ENCODE peak calls at places on chromosomes 12 and 14, in ten cellular contexts. Z is neural progenitor cell, J is pancreas, A is heart left ventricle, Q is RWPE1, F is colonic mucosa, M is IMR-90, U is upper lobe of right lung, S is cardiac muscle cell, V is upper lobe of left lung. C is an unnamed sample.

GRCh38 chr12:130846386-130846785 is 7.3 kb upstream of the STX2 start:
- DNase-seq in Z (no peak), J (no peak), A (no peak), Q (no peak), F (no peak), M (no peak), U (no peak), S (no peak), V (no peak), C (no peak)

GRCh38 chr12:62793256-62794217 is 141.4 kb downstream of the PPM1H start:
- DNase-seq in Z (peak), J (peak), A (peak), Q (peak), F (peak), M (peak), U (peak), S (peak), V (peak), C (peak)

GRCh38 chr14:22536853-22537338 is 52.1 kb downstream of the DAD1 start:
- DNase-seq in Z (no peak), J (no peak), A (no peak), Q (peak), F (peak), M (peak), U (no peak), S (no peak), V (peak), C (peak)

GRCh38 chr14:51428981-51429380 is 188.9 kb downstream of the TMX1 start:
- DNase-seq in Z (no peak), J (no peak), A (no peak), Q (no peak), F (no peak), M (no peak), U (no peak), S (no peak), V (no peak), C (no peak)

GRCh38 chr12:60101715-60102114 is 505.9 kb downstream of the SLC16A7 start:
- DNase-seq in Z (no peak), J (no peak), A (no peak), Q (no peak), F (no peak), M (peak), U (no peak), S (no peak), V (no peak), C (no peak)

GRCh38 chr14:56659361-56659760 is 79.8 kb downstream of the TMEM260 start:
- DNase-seq in Z (peak), J (no peak), A (no peak), Q (no peak), F (no peak), M (no peak), U (no peak), S (peak), V (no peak), C (no peak)

GRCh38 chr12:38137716-38138115 is 178.9 kb upstream of the ALG10B start:
- DNase-seq in Z (no peak), J (no peak), A (no peak), Q (no peak), F (no peak), M (no peak), U (no peak), S (no peak), V (no peak), C (no peak)

GRCh38 chr12:132306885-132307191 is 22.6 kb downstream of the GALNT9 start:
- DNase-seq in Z (no peak), J (no peak), A (no peak), Q (no peak), F (no peak), M (no peak), U (no peak), S (no peak), V (no peak), C (no peak)

GRCh38 chr12:1611775-1612174 is 17.3 kb upstream of the WNT5B start:
- DNase-seq in Z (no peak), J (no peak), A (no peak), Q (no peak), F (no peak), M (peak), U (no peak), S (no peak), V (no peak), C (no peak)

GRCh38 chr12:78240827-78241226 is 410.1 kb downstream of the NAV3 start:
- DNase-seq in Z (peak), J (no peak), A (no peak), Q (no peak), F (no peak), M (no peak), U (no peak), S (no peak), V (no peak), C (no peak)

GRCh38 chr12:89542912-89543592 is 17.2 kb upstream of the POC1B start:
- DNase-seq in Z (peak), J (no peak), A (no peak), Q (peak), F (peak), M (peak), U (no peak), S (peak), V (peak), C (peak)

GRCh38 chr14:83196235-83196634 is 1662.6 kb upstream of the SEL1L start:
- DNase-seq in Z (no peak), J (no peak), A (no peak), Q (no peak), F (no peak), M (peak), U (no peak), S (no peak), V (no peak), C (no peak)

GRCh38 chr14:103522028-103522581 is 525 bp downstream of the CKB start:
- DNase-seq in Z (peak), J (peak), A (peak), Q (no peak), F (no peak), M (no peak), U (peak), S (peak), V (no peak), C (peak)

GRCh38 chr12:122079038-122079531 is 529 bp downstream of the MLXIP start:
- DNase-seq in Z (peak), J (peak), A (no peak), Q (no peak), F (peak), M (no peak), U (peak), S (no peak), V (peak), C (peak)

GRCh38 chr12:25054076-25054782 is 105.3 kb upstream of the BCAT1 start:
- DNase-seq in Z (no peak), J (no peak), A (no peak), Q (peak), F (no peak), M (no peak), U (no peak), S (no peak), V (no peak), C (no peak)

GRCh38 chr12:111636209-111636928 is 37.3 kb upstream of the ATXN2 start:
- DNase-seq in Z (peak), J (no peak), A (peak), Q (no peak), F (peak), M (peak), U (peak), S (peak), V (peak), C (peak)

GRCh38 chr12:53300187-53300586 is 692 bp downstream of the MYG1 start:
- DNase-seq in Z (no peak), J (no peak), A (no peak), Q (peak), F (no peak), M (peak), U (no peak), S (peak), V (no peak), C (no peak)

GRCh38 chr14:40467969-40468368 is 1035.7 kb upstream of the FBXO33 start:
- DNase-seq in Z (no peak), J (no peak), A (no peak), Q (no peak), F (no peak), M (no peak), U (no peak), S (no peak), V (no peak), C (no peak)

GRCh38 chr12:8956073-8956472 is 6.6 kb upstream of the M6PR start:
- DNase-seq in Z (no peak), J (no peak), A (no peak), Q (no peak), F (no peak), M (no peak), U (no peak), S (no peak), V (no peak), C (no peak)

GRCh38 chr12:12901158-12901791 is 9.9 kb downstream of the GPRC5A start:
- DNase-seq in Z (peak), J (no peak), A (no peak), Q (peak), F (peak), M (peak), U (no peak), S (no peak), V (peak), C (no peak)

GRCh38 chr12:113366827-113367226 is 8.4 kb downstream of the PLBD2 start:
- DNase-seq in Z (no peak), J (no peak), A (no peak), Q (no peak), F (no peak), M (no peak), U (no peak), S (peak), V (no peak), C (no peak)

GRCh38 chr12:19130224-19131019 is 889 bp downstream of the PLEKHA5 start:
- DNase-seq in Z (peak), J (peak), A (peak), Q (peak), F (peak), M (no peak), U (peak), S (peak), V (peak), C (peak)

GRCh38 chr14:95043732-95044462 is 113.4 kb downstream of the DICER1 start:
- DNase-seq in Z (no peak), J (no peak), A (no peak), Q (no peak), F (no peak), M (no peak), U (peak), S (no peak), V (no peak), C (no peak)

GRCh38 chr14:20498622-20499021 is 6.7 kb upstream of the RNASE10 start:
- DNase-seq in Z (no peak), J (no peak), A (no peak), Q (no peak), F (no peak), M (no peak), U (no peak), S (no peak), V (no peak), C (no peak)

GRCh38 chr12:4270670-4271432 is 2.7 kb upstream of the CCND2 start:
- DNase-seq in Z (peak), J (peak), A (peak), Q (peak), F (peak), M (no peak), U (peak), S (peak), V (peak), C (peak)

GRCh38 chr12:11677752-11678151 is 28.3 kb downstream of the ETV6 start:
- DNase-seq in Z (no peak), J (no peak), A (no peak), Q (no peak), F (no peak), M (no peak), U (no peak), S (no peak), V (no peak), C (no peak)

GRCh38 chr12:78248321-78248720 is 417.6 kb downstream of the NAV3 start:
- DNase-seq in Z (no peak), J (no peak), A (no peak), Q (no peak), F (no peak), M (no peak), U (no peak), S (no peak), V (no peak), C (no peak)

GRCh38 chr14:87566986-87567385 is 426.0 kb downstream of the GALC start:
- DNase-seq in Z (no peak), J (no peak), A (no peak), Q (no peak), F (no peak), M (peak), U (no peak), S (no peak), V (no peak), C (no peak)

DNA sequence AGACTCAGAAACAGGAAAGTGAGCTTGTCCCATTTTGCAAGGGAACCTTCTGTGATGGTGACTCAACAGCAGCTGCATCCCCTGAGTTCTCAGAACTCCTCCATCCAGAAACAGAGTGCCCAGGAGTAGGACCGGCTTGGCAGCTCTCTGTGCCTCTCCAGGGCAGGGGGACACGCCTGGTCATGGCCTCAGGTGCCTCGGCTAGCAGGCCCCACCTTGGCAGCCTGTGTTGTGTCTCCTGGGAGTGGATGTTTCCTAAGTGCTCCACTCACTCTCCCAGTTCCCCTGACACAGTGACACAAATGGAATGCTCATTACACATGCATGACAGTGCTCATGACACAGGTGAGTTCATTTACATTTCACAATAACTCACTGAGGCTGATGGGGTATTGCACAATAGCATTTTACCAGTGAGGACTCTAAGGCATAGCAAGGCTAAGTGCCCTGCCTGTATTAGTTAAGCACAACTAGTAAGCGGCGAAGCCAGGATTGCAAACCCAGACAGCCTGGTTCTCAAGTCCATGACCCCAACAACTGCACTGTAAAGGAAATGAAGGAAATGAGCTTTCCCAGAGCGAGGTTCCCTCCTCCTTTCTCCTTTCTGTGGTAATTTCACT is 47.4 kb downstream of the CALM1 start:
- DNase-seq in Z (no peak), J (no peak), A (no peak), Q (peak), F (no peak), M (no peak), U (peak), S (no peak), V (peak), C (peak)
- H3K27ac ChIP-seq in Z (no peak), J (peak), A (no peak), Q (peak), F (no peak), M (no peak), U (no peak), S (no peak), V (peak), C (peak)

GRCh38 chr12:117718559-117718958 is 250.2 kb downstream of the KSR2 start:
- DNase-seq in Z (no peak), J (no peak), A (no peak), Q (no peak), F (no peak), M (no peak), U (no peak), S (peak), V (no peak), C (no peak)

GRCh38 chr12:117718141-117718540 is 250.6 kb downstream of the KSR2 start:
- DNase-seq in Z (no peak), J (no peak), A (no peak), Q (no peak), F (no peak), M (no peak), U (no peak), S (no peak), V (no peak), C (no peak)

DNA sequence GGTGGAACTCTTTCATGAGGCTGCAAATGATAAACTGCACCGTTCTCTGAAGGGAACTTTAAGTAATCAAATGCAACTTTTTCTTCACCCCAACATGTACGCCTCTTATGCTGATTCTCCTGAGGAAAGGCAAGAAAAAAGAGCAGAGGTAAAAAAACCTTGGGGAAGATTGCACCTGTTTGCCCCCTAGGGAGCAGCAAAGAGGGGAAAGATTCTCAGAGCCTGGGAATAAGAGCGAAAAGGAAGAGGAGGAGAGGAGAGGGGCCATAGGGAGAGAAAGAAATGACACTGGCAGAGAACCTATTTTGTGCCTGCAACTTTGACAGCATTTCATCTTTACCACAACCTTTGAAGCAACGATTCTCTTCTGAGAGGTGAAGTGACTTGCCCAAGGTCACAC is 254.6 kb downstream of the KSR2 start:
- DNase-seq in Z (no peak), J (no peak), A (no peak), Q (no peak), F (no peak), M (no peak), U (no peak), S (no peak), V (no peak), C (no peak)
- TF ChIP-seq CTCF in Z (no peak), J (no peak), A (no peak), Q (no peak), F (no peak), M (no peak), U (no peak), S (no peak), V (no peak), C (no peak)

DNA sequence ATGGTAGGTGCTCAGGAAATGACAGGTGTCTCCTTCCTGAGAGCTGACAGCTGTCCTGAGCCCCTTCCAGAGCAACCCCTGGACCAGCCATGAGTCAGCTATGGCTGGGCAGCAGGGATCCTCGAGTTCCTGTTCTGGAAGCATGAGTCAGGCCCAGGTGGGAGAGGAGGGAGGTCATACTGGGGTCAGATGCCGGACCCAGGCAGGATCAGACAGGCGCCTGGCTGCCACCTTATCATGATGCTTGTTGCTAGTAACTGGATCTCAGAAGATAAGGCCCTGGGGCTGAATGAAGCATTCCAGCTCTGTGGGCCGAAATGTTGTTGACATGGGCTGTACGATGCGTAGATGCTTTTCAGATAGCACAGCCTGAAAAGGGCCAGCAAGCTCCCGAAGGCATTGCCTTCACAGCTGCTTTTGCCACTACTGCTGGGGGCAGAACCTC is 17.4 kb upstream of the KRT7 start:
- DNase-seq in Z (no peak), J (peak), A (peak), Q (peak), F (no peak), M (peak), U (peak), S (no peak), V (peak), C (no peak)
- H3K27ac ChIP-seq in Z (no peak), J (peak), A (no peak), Q (peak), F (no peak), M (no peak), U (no peak), S (no peak), V (no peak), C (no peak)

GRCh38 chr12:31702047-31702446 is 26.8 kb downstream of the AMN1 start:
- DNase-seq in Z (peak), J (no peak), A (no peak), Q (no peak), F (no peak), M (peak), U (no peak), S (peak), V (no peak), C (no peak)
- TF ChIP-seq CTCF in Z (peak), J (no peak), A (no peak), Q (no peak), F (no peak), M (no peak), U (peak), S (peak), V (peak), C (peak)

C was measured in psoas muscle.